ENCODE peak calls at places on chromosome 15, in five cellular contexts. X is heart left ventricle, S is testis, Q is spleen, F is esophagus squamous epithelium. V is an unnamed sample.

GRCh38 chr15:38535451-38536200 is 29.0 kb downstream of the RASGRP1 start:
- DNase-seq in X (no peak), S (no peak), Q (no peak), F (no peak), V (no peak)

GRCh38 chr15:76753771-76754170 is 151.4 kb downstream of the SCAPER start:
- DNase-seq in X (no peak), S (no peak), Q (no peak), F (no peak), V (no peak)

GRCh38 chr15:85710340-85710842 is 84.3 kb downstream of the KLHL25 start:
- DNase-seq in X (no peak), S (no peak), Q (no peak), F (no peak), V (no peak)

GRCh38 chr15:30978328-30978727 is 13.1 kb downstream of the MTMR10 start:
- DNase-seq in X (no peak), S (no peak), Q (no peak), F (no peak), V (no peak)

GRCh38 chr15:81011593-81011992 is 10.9 kb downstream of the TLNRD1 start:
- DNase-seq in X (no peak), S (no peak), Q (no peak), F (no peak), V (no peak)

GRCh38 chr15:44812029-44812517 is 75.7 kb downstream of the TRIM69 start:
- DNase-seq in X (peak; percentile 31), S (no peak), Q (no peak), F (no peak), V (no peak)

GRCh38 chr15:75776075-75776443 is 63.4 kb upstream of the CSPG4 start:
- DNase-seq in X (no peak), S (no peak), Q (no peak), F (no peak), V (no peak)

GRCh38 chr15:56356616-56357015 is 8.6 kb upstream of the TEX9 start:
- DNase-seq in X (no peak), S (no peak), Q (no peak), F (no peak), V (no peak)

GRCh38 chr15:40097968-40098476 is 10.7 kb downstream of the BMF start:
- DNase-seq in X (peak; percentile 75), S (peak; percentile 46), Q (peak; percentile 80), F (no peak), V (no peak)
- TF ChIP-seq POLR2A in X (no peak), S (no peak), Q (no peak), F (no peak), V (no peak)

GRCh38 chr15:33066584-33066983 is 127.9 kb downstream of the FMN1 start:
- DNase-seq in X (no peak), S (no peak), Q (no peak), F (no peak), V (no peak)

GRCh38 chr15:33067456-33067855 is 127.1 kb downstream of the FMN1 start:
- DNase-seq in X (no peak), S (no peak), Q (no peak), F (no peak), V (peak; percentile 23)

GRCh38 chr15:33069161-33069560 is 125.4 kb downstream of the FMN1 start:
- DNase-seq in X (no peak), S (no peak), Q (no peak), F (no peak), V (no peak)

GRCh38 chr15:33068531-33068990 is 126.0 kb downstream of the FMN1 start:
- DNase-seq in X (peak; percentile 46), S (no peak), Q (no peak), F (no peak), V (peak; percentile 57)

DNA sequence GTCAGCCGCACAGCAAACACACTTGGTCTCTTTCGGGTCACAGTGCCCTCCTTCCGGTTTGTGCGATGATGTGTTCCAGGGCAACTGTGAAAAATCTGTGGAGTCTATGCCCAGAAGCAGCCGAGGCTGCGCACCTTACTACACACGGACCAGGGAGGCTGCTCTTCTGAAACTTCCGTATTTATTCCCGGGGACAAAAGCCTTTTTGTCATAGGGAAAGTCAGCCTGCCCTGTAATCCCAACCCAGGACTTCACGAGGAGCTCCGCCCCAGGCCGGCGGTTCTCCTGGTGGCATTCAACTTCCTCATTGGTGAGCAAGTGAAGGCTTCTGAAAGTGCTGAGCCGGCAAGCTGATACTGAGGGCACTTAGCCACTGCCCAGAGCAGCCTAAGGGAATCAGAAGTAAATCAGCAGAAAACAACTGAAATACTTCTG is 126.5 kb downstream of the FMN1 start:
- DNase-seq in X (peak; percentile 74), S (peak; percentile 57), Q (no peak), F (no peak), V (peak; percentile 43)
- TF ChIP-seq POLR2A in X (no peak), S (no peak), Q (no peak), F (no peak), V (no peak)

GRCh38 chr15:43255376-43255775 is 11.4 kb downstream of the TGM5 start:
- DNase-seq in X (no peak), S (no peak), Q (no peak), F (no peak), V (no peak)

GRCh38 chr15:43251185-43251862 is 15.4 kb downstream of the TGM5 start:
- DNase-seq in X (no peak), S (no peak), Q (no peak), F (no peak), V (no peak)

GRCh38 chr15:43251863-43252241 is 14.9 kb downstream of the TGM5 start:
- DNase-seq in X (no peak), S (no peak), Q (no peak), F (no peak), V (no peak)

GRCh38 chr15:43256341-43256740 is 10.4 kb downstream of the TGM5 start:
- DNase-seq in X (no peak), S (no peak), Q (no peak), F (no peak), V (no peak)

GRCh38 chr15:43253431-43254403 is 13.0 kb downstream of the TGM5 start:
- DNase-seq in X (no peak), S (peak; percentile 44), Q (peak; percentile 86), F (no peak), V (peak; percentile 79)
- TF ChIP-seq POLR2A in X (no peak), S (no peak), Q (no peak), F (no peak), V (no peak)

GRCh38 chr15:100096700-100097099 is 245.1 kb downstream of the ADAMTS17 start:
- DNase-seq in X (no peak), S (no peak), Q (peak; percentile 19), F (no peak), V (no peak)
- TF ChIP-seq POLR2A in X (no peak), S (no peak), Q (no peak), F (no peak), V (no peak)

DNA sequence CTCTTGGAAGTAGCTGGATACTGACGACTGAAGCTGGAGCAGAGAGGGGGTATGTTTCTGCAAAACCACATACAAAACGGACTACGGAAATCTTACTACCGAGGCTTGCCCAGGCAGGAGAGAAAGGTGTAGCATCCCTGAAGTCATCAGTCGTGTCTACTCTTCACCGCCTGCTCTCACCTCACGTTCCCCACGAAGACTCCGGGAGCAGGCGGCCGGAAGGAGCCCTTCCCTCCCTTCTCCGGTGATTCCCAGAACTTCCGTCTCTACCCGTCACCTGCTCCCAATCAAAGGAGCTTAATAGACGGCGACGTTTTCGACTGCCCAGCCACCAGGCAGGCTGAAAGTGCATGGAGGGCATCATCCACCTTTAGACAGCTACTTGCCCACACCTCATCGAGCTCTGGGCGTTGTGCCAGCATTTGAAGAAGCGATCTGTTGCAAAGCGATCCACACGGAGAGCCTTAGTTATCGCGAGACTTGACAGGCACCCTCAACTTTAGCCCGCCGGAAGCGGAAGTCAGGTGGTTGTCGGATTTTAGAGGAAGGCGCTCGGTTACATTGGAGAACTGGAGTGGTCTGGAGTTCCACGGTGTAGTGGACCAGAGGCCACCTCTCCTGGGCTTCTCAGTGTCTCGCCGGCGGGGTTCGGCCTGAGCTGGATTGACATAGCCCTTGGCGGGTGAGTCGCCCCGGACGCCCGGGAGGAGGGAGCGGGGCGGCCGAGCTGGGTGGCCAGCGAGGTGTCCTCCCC is at the start of gene RAMAC:
- DNase-seq in X (peak; percentile 96), S (peak; percentile 98), Q (peak; percentile 97), F (peak; percentile 66), V (peak; percentile 60)
- TF ChIP-seq POLR2A in X (no peak), S (no peak), Q (peak; percentile 28), F (no peak), V (peak; percentile 61)